ENCODE peak calls at places on chromosomes 3 and 15, in ten cellular contexts. M is naive thymus-derived CD4-positive, alpha-beta T cell; A is mucosa of descending colon; B is A549; W is brain microvascular endothelial cell; Z is adrenal gland; X is neural progenitor cell; T is HL-60; Y is GM23338; P is sigmoid colon. V is an unnamed sample.

GRCh38 chr3:8640223-8640622 is 4.4 kb downstream of the SSUH2 start:
- DNase-seq in M (no peak), T (no peak), Z (no peak), A (no peak), X (no peak), W (no peak), B (no peak), Y (no peak), P (no peak), V (no peak)

GRCh38 chr15:67835349-67836133 is 4.3 kb downstream of the RNU6-1 start:
- DNase-seq in M (no peak), Y (peak), X (peak), T (no peak), P (peak), W (no peak), Z (no peak), A (peak), B (no peak), V (peak)

GRCh38 chr15:53811530-53811929 is 52.1 kb upstream of the WDR72 start:
- DNase-seq in B (no peak), Z (no peak), X (peak), W (no peak), T (no peak), P (no peak), M (no peak), A (no peak), Y (peak), V (no peak)

GRCh38 chr3:42229942-42230688 is 35.9 kb downstream of the CCK start:
- DNase-seq in B (peak), Z (no peak), P (no peak), W (peak), A (no peak), T (no peak), M (no peak), Y (peak), X (peak), V (peak)

GRCh38 chr15:61205427-61205826 is 23.7 kb downstream of the RORA start:
- DNase-seq in M (no peak), X (no peak), Z (no peak), A (no peak), P (no peak), W (peak), T (no peak), Y (no peak), B (no peak), V (no peak)

GRCh38 chr3:196198771-196199753 is 12.1 kb downstream of the ZDHHC19 start:
- DNase-seq in Z (no peak), A (peak), W (no peak), M (no peak), Y (peak), B (no peak), T (no peak), X (no peak), P (no peak), V (no peak)

GRCh38 chr3:149582395-149582794 is 75.4 kb downstream of the WWTR1 start:
- DNase-seq in Z (no peak), P (no peak), B (no peak), M (no peak), T (no peak), A (no peak), W (no peak), X (no peak), Y (no peak), V (no peak)

GRCh38 chr3:172753125-172753524 is 2.6 kb downstream of the ECT2 start:
- DNase-seq in T (no peak), M (no peak), Y (no peak), B (no peak), P (no peak), A (no peak), Z (no peak), W (no peak), X (no peak), V (no peak)

GRCh38 chr15:90101130-90101968 is 919 bp downstream of the IDH2 start:
- DNase-seq in Z (no peak), T (peak), Y (peak), M (no peak), B (no peak), X (peak), A (peak), W (no peak), P (peak), V (peak)

DNA sequence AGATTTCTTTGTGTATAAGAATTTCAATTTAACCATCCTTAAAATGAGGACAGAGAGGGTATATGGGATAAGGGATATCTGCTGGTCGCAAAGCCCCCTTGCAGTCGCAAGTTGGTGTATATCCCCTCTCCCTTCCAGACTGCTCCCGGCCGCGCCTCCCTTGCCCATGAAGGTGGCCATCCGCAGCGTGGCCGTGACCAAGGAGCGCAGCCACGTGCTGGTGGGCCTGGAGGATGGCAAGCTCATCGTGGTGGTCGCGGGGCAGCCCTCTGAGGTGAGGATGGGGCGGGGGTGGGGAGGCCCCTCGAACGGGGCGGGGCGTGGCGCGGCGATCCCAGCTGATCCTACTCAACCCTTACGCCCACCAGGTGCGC is 29.4 kb downstream of the NBEAL2 start:
- DNase-seq in Z (no peak), T (no peak), M (no peak), W (no peak), A (no peak), X (no peak), P (no peak), Y (no peak), B (no peak), V (no peak)
- H3K4me3 ChIP-seq in Z (no peak), T (no peak), M (peak), W (peak), A (no peak), X (peak), P (peak), Y (peak), B (no peak), V (peak)

GRCh38 chr3:37248179-37248578 is 73.8 kb upstream of the LRRFIP2 start:
- DNase-seq in X (no peak), W (no peak), M (no peak), A (no peak), Z (no peak), B (no peak), Y (no peak), T (no peak), P (no peak), V (no peak)

GRCh38 chr3:37241880-37242279 is 67.5 kb upstream of the LRRFIP2 start:
- DNase-seq in Y (no peak), T (no peak), Z (no peak), M (no peak), X (no peak), W (no peak), P (no peak), B (no peak), A (no peak), V (no peak)

GRCh38 chr3:37247398-37248114 is 73.2 kb upstream of the LRRFIP2 start:
- DNase-seq in T (no peak), M (no peak), B (no peak), A (no peak), X (no peak), Z (no peak), Y (no peak), W (no peak), P (no peak), V (no peak)

GRCh38 chr3:37243811-37244748 is 69.7 kb upstream of the LRRFIP2 start:
- DNase-seq in A (peak), W (peak), B (peak), T (no peak), M (peak), X (peak), Y (peak), Z (peak), P (peak), V (peak)

DNA sequence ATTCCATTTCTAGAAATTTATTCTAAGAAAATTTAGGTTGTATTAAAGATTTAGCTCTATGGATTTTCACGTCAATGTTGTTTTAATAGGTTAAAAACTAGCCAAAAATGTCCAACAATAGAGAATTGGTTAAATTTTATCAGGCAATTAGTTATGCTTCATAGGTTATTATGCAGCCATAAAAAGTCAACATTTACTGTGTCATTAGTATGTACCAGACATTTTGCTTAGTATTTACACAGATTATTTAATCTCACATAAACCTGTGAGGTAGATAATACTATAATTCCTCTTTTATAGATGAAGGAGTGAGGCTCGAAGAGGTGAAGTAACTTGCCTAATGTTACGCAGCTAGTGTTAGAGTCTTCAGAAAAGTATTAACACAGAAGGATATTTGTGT is 70.6 kb upstream of the LRRFIP2 start:
- DNase-seq in T (no peak), A (no peak), X (no peak), B (no peak), W (no peak), Z (no peak), M (no peak), Y (no peak), P (no peak), V (no peak)
- H3K4me3 ChIP-seq in T (no peak), A (no peak), X (peak), B (peak), W (peak), Z (peak), M (peak), Y (peak), P (no peak), V (peak)

GRCh38 chr3:188185717-188186236 is 31.8 kb downstream of the LPP start:
- DNase-seq in Z (no peak), Y (no peak), M (no peak), P (no peak), B (no peak), A (no peak), W (no peak), X (peak), T (no peak), V (no peak)
- H3K4me3 ChIP-seq in Z (no peak), Y (no peak), M (no peak), P (no peak), B (no peak), A (no peak), W (no peak), X (no peak), T (no peak), V (no peak)

GRCh38 chr3:169145551-169145950 is 518.0 kb downstream of the MECOM start:
- DNase-seq in P (no peak), W (no peak), X (no peak), M (no peak), A (no peak), Y (no peak), Z (no peak), B (no peak), T (no peak), V (no peak)

GRCh38 chr3:169146866-169147245 is 516.7 kb downstream of the MECOM start:
- DNase-seq in T (no peak), P (no peak), Z (no peak), W (no peak), X (peak), A (no peak), Y (no peak), B (peak), M (no peak), V (peak)

GRCh38 chr3:169148448-169149348 is 514.8 kb downstream of the MECOM start:
- DNase-seq in A (no peak), W (peak), Z (no peak), Y (peak), P (no peak), M (no peak), T (no peak), B (no peak), X (peak), V (no peak)

GRCh38 chr3:169146112-169146665 is 517.3 kb downstream of the MECOM start:
- DNase-seq in W (peak), Z (no peak), Y (peak), A (peak), T (no peak), X (peak), P (peak), M (no peak), B (peak), V (peak)

GRCh38 chr3:169147246-169148008 is 516.1 kb downstream of the MECOM start:
- DNase-seq in W (peak), B (peak), A (peak), M (no peak), P (peak), T (no peak), Y (peak), Z (peak), X (peak), V (peak)
- H3K4me3 ChIP-seq in W (peak), B (peak), A (peak), M (no peak), P (peak), T (peak), Y (peak), Z (no peak), X (peak), V (peak)